ENCODE peak calls at places on chromosomes 2 and 18, in seven cellular contexts. One of them, this sample, is unnamed.

GRCh38 chr2:141137121-141137693 is 993.6 kb downstream of the LRP1B start:
- DNase-seq in SK-N-SH: peak; percentile 4
- DNase-seq in A549: no peak
- DNase-seq in H1: no peak
- DNase-seq in pancreas: no peak
- DNase-seq in substantia nigra: no peak
- DNase-seq in body of pancreas: no peak
- DNase-seq in this sample: no peak

GRCh38 chr2:16262516-16263178 is 322.3 kb downstream of the MYCN start:
- DNase-seq in substantia nigra: no peak
- DNase-seq in SK-N-SH: no peak
- DNase-seq in A549: no peak
- DNase-seq in pancreas: no peak
- DNase-seq in body of pancreas: no peak
- DNase-seq in H1: no peak
- DNase-seq in this sample: no peak

GRCh38 chr2:235685024-235685721 is 191.3 kb downstream of the AGAP1 start:
- DNase-seq in A549: no peak
- DNase-seq in substantia nigra: no peak
- DNase-seq in SK-N-SH: no peak
- DNase-seq in pancreas: no peak
- DNase-seq in H1: no peak
- DNase-seq in body of pancreas: no peak
- DNase-seq in this sample: no peak

GRCh38 chr2:96164459-96165184 is 19.4 kb upstream of the DUSP2 start:
- DNase-seq in H1: no peak
- DNase-seq in pancreas: no peak
- DNase-seq in substantia nigra: no peak
- DNase-seq in body of pancreas: no peak
- DNase-seq in SK-N-SH: no peak
- DNase-seq in A549: no peak
- DNase-seq in this sample: no peak

GRCh38 chr18:30814446-30814845 is 228.1 kb downstream of the DSC3 start:
- DNase-seq in substantia nigra: no peak
- DNase-seq in A549: no peak
- DNase-seq in H1: no peak
- DNase-seq in body of pancreas: no peak
- DNase-seq in pancreas: no peak
- DNase-seq in SK-N-SH: no peak
- DNase-seq in this sample: no peak

GRCh38 chr2:141021109-141021508 is 1109.7 kb downstream of the LRP1B start:
- DNase-seq in pancreas: no peak
- DNase-seq in SK-N-SH: no peak
- DNase-seq in A549: no peak
- DNase-seq in H1: no peak
- DNase-seq in body of pancreas: no peak
- DNase-seq in substantia nigra: no peak
- DNase-seq in this sample: no peak

GRCh38 chr2:235463893-235464292 is 29.9 kb upstream of the AGAP1 start:
- DNase-seq in A549: no peak
- DNase-seq in SK-N-SH: no peak
- DNase-seq in pancreas: peak; percentile 58
- DNase-seq in body of pancreas: peak; percentile 81
- DNase-seq in H1: no peak
- DNase-seq in substantia nigra: no peak
- DNase-seq in this sample: no peak

GRCh38 chr2:167767858-167768257 is 479.5 kb downstream of the STK39 start:
- DNase-seq in A549: no peak
- DNase-seq in body of pancreas: no peak
- DNase-seq in substantia nigra: no peak
- DNase-seq in H1: no peak
- DNase-seq in pancreas: no peak
- DNase-seq in SK-N-SH: no peak
- DNase-seq in this sample: no peak

GRCh38 chr2:29576231-29576630 is 345.2 kb downstream of the ALK start:
- DNase-seq in pancreas: no peak
- DNase-seq in H1: no peak
- DNase-seq in substantia nigra: no peak
- DNase-seq in SK-N-SH: no peak
- DNase-seq in body of pancreas: no peak
- DNase-seq in A549: no peak
- DNase-seq in this sample: no peak

GRCh38 chr2:196675963-196676362 is 36.4 kb downstream of the CCDC150 start:
- DNase-seq in body of pancreas: no peak
- DNase-seq in A549: no peak
- DNase-seq in H1: no peak
- DNase-seq in pancreas: no peak
- DNase-seq in SK-N-SH: no peak
- DNase-seq in substantia nigra: no peak
- DNase-seq in this sample: no peak
- H3K27ac ChIP-seq in body of pancreas: no peak overlapping the region
- H3K27ac ChIP-seq in A549: no peak overlapping the region
- H3K27ac ChIP-seq in H1: no peak overlapping the region
- H3K27ac ChIP-seq in pancreas: no peak overlapping the region
- H3K27ac ChIP-seq in SK-N-SH: no peak overlapping the region
- H3K27ac ChIP-seq in substantia nigra: no peak overlapping the region
- H3K27ac ChIP-seq in this sample: no peak overlapping the region

GRCh38 chr2:100981011-100981410 is 21.1 kb upstream of the RPL31 start:
- DNase-seq in A549: no peak
- DNase-seq in pancreas: no peak
- DNase-seq in H1: no peak
- DNase-seq in SK-N-SH: no peak
- DNase-seq in substantia nigra: no peak
- DNase-seq in body of pancreas: no peak
- DNase-seq in this sample: no peak
- H3K27ac ChIP-seq in A549: no peak overlapping the region
- H3K27ac ChIP-seq in pancreas: no peak overlapping the region
- H3K27ac ChIP-seq in H1: no peak overlapping the region
- H3K27ac ChIP-seq in SK-N-SH: no peak overlapping the region
- H3K27ac ChIP-seq in substantia nigra: no peak overlapping the region
- H3K27ac ChIP-seq in body of pancreas: no peak overlapping the region
- H3K27ac ChIP-seq in this sample: no peak overlapping the region

GRCh38 chr2:149732730-149733290 is 145.2 kb upstream of the MMADHC start:
- DNase-seq in pancreas: no peak
- DNase-seq in body of pancreas: no peak
- DNase-seq in H1: no peak
- DNase-seq in SK-N-SH: no peak
- DNase-seq in substantia nigra: no peak
- DNase-seq in A549: no peak
- DNase-seq in this sample: no peak
- H3K27ac ChIP-seq in pancreas: no peak overlapping the region
- H3K27ac ChIP-seq in body of pancreas: no peak overlapping the region
- H3K27ac ChIP-seq in H1: no peak overlapping the region
- H3K27ac ChIP-seq in SK-N-SH: peak overlapping the region; percentile 28
- H3K27ac ChIP-seq in substantia nigra: no peak overlapping the region
- H3K27ac ChIP-seq in A549: peak overlapping the region; percentile 79
- H3K27ac ChIP-seq in this sample: no peak overlapping the region

GRCh38 chr2:102070058-102070642 is 72.4 kb upstream of the IL1R1 start:
- DNase-seq in SK-N-SH: no peak
- DNase-seq in body of pancreas: peak; percentile 92
- DNase-seq in H1: no peak
- DNase-seq in pancreas: peak; percentile 84
- DNase-seq in A549: peak; percentile 66
- DNase-seq in substantia nigra: no peak
- DNase-seq in this sample: no peak
- H3K27ac ChIP-seq in SK-N-SH: no peak overlapping the region
- H3K27ac ChIP-seq in body of pancreas: peak overlapping the region; percentile 87
- H3K27ac ChIP-seq in H1: no peak overlapping the region
- H3K27ac ChIP-seq in pancreas: peak overlapping the region; percentile 84
- H3K27ac ChIP-seq in A549: peak overlapping the region; percentile 98
- H3K27ac ChIP-seq in substantia nigra: no peak overlapping the region
- H3K27ac ChIP-seq in this sample: peak overlapping the region; percentile 63